ENCODE peak calls at places on chromosomes 7 and 10, in seven cellular contexts. O is GM12865, V is hepatocyte, I is pancreas, K is lower leg skin, D is OCI-LY7, H is BJ. Y is an unnamed sample.

GRCh38 chr7:2120251-2120660 is 112.5 kb downstream of the MAD1L1 start:
- DNase-seq in O (no peak), V (no peak), I (no peak), K (no peak), D (no peak), H (no peak), Y (peak; percentile 37)

GRCh38 chr7:29657288-29657687 is 93.7 kb downstream of the PRR15 start:
- DNase-seq in O (no peak), V (no peak), I (no peak), K (no peak), D (no peak), H (no peak), Y (no peak)

GRCh38 chr7:116188-116981 is 76.0 kb upstream of the FAM20C start:
- DNase-seq in O (no peak), V (no peak), I (no peak), K (no peak), D (no peak), H (no peak), Y (no peak)

GRCh38 chr10:30816144-30816811 is 186.7 kb upstream of the LYZL2 start:
- DNase-seq in O (no peak), V (no peak), I (no peak), K (no peak), D (no peak), H (no peak), Y (no peak)

GRCh38 chr7:10181996-10182395 is 791.7 kb upstream of the PHF14 start:
- DNase-seq in O (peak; percentile 40), V (no peak), I (no peak), K (no peak), D (no peak), H (no peak), Y (no peak)

GRCh38 chr10:118448744-118449143 is 106.6 kb upstream of the FAM204A start:
- DNase-seq in O (no peak), V (no peak), I (no peak), K (no peak), D (no peak), H (no peak), Y (no peak)

GRCh38 chr10:99993994-99994689 is 15.6 kb downstream of the DNMBP start:
- DNase-seq in O (peak; percentile 81), V (peak; percentile 67), I (no peak), K (peak; percentile 75), D (peak; percentile 66), H (no peak), Y (no peak)

GRCh38 chr7:85025312-85025756 is 161.5 kb downstream of the SEMA3D start:
- DNase-seq in O (peak; percentile 49), V (no peak), I (peak; percentile 71), K (no peak), D (no peak), H (no peak), Y (no peak)

GRCh38 chr10:32271617-32272016 is 75.3 kb downstream of the EPC1 start:
- DNase-seq in O (no peak), V (no peak), I (no peak), K (no peak), D (no peak), H (no peak), Y (no peak)

GRCh38 chr7:7536396-7537019 is 835 bp upstream of the COL28A1 start:
- DNase-seq in O (no peak), V (no peak), I (no peak), K (no peak), D (no peak), H (no peak), Y (no peak)

GRCh38 chr7:142853739-142854504 is 954 bp upstream of the EPHB6 start:
- DNase-seq in O (peak; percentile 73), V (peak; percentile 82), I (peak; percentile 78), K (peak; percentile 60), D (peak; percentile 80), H (no peak), Y (peak; percentile 55)

GRCh38 chr7:17986826-17987225 is 40.8 kb downstream of the PRPS1L1 start:
- DNase-seq in O (no peak), V (peak; percentile 50), I (no peak), K (no peak), D (no peak), H (peak; percentile 76), Y (no peak)

GRCh38 chr10:50367732-50368131 is 116.4 kb upstream of the ASAH2 start:
- DNase-seq in O (peak; percentile 25), V (peak; percentile 36), I (no peak), K (no peak), D (peak; percentile 56), H (no peak), Y (no peak)

GRCh38 chr7:158957921-158958471 is 101.6 kb downstream of the DYNC2I1 start:
- DNase-seq in O (peak; percentile 24), V (no peak), I (no peak), K (peak; percentile 68), D (no peak), H (no peak), Y (peak; percentile 32)

GRCh38 chr7:73363225-73364005 is 35.5 kb downstream of the FKBP6 start:
- DNase-seq in O (no peak), V (no peak), I (no peak), K (no peak), D (no peak), H (no peak), Y (no peak)

DNA sequence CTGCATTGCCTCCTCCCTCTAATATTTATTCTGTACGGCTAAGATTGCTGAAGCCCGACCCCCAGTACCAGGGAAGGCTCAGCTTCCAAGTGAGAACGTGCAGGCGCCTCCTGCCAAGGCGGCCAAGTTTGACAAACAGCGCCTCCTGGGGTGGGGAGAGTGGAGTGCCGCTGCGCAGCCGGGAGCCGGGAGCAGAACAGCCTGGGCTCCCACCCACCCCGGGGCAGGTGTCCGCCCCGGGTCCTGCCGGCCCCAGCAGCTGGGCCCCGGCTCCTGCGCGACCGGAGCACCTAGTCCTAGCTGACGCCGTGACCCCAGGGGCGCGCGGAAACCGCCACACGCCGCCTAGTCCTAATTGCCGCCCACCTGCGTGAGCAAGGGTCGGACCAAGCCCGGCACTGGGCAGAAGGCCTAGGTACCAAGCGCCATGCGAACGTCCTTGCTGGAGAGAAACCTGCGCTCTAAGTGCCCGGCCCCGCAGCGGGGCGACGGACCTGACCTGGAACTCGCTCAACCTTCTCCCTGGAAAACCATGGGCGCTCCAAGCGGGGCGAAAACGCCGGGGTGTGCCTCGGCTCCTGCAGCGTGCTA is 5.0 kb upstream of the EBF3 start:
- DNase-seq in O (peak; percentile 7), V (peak; percentile 81), I (peak; percentile 73), K (no peak), D (no peak), H (no peak), Y (no peak)
- TF ChIP-seq CTCF in O (peak; percentile 27), V (peak; percentile 70), I (peak; percentile 14), K (no peak), D (no peak), H (peak; percentile 58), Y (no peak)

DNA sequence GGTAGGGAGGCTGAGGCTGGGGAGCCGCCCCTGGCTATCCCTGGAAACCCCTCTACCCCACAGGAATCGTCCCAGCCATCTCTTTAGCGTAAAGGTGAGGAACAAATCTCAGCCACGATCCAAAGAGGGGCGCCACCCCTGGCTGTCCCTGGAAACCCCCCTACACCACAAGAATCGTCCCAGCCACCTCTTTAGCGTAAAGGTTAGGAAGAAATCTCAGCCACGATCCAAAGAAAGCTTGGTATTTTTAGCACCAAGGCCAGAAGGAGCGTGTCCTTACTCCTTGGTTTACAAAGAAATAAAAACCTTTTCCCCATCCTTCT is 757 bp upstream of the TSPAN14 start:
- DNase-seq in O (no peak), V (no peak), I (no peak), K (no peak), D (no peak), H (no peak), Y (no peak)
- TF ChIP-seq CTCF in O (no peak), V (no peak), I (no peak), K (no peak), D (peak; percentile 68), H (no peak), Y (no peak)

DNA sequence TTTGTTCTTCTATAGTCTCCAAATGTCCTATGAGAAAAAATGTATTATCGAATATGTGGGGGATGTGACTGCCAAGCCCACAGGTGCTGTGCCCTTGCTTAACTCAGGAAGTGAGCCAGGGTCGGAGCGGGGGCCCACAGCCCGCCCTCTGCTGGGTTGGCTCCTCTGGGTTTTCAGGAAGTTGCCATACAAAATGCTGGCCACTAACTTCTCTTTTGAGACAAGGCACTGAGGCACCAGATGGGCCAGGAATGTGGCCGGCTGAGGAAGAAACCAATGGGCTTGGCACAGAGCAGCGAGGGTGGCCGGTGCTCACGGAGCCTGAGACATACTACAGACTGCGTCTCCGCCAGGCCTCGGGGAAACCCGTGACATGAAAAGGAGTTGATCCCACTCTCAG is 58.9 kb downstream of the FAM53B start:
- DNase-seq in O (no peak), V (no peak), I (no peak), K (no peak), D (peak; percentile 39), H (no peak), Y (no peak)
- TF ChIP-seq CTCF in O (no peak), V (no peak), I (no peak), K (no peak), D (peak; percentile 32), H (no peak), Y (no peak)

DNA sequence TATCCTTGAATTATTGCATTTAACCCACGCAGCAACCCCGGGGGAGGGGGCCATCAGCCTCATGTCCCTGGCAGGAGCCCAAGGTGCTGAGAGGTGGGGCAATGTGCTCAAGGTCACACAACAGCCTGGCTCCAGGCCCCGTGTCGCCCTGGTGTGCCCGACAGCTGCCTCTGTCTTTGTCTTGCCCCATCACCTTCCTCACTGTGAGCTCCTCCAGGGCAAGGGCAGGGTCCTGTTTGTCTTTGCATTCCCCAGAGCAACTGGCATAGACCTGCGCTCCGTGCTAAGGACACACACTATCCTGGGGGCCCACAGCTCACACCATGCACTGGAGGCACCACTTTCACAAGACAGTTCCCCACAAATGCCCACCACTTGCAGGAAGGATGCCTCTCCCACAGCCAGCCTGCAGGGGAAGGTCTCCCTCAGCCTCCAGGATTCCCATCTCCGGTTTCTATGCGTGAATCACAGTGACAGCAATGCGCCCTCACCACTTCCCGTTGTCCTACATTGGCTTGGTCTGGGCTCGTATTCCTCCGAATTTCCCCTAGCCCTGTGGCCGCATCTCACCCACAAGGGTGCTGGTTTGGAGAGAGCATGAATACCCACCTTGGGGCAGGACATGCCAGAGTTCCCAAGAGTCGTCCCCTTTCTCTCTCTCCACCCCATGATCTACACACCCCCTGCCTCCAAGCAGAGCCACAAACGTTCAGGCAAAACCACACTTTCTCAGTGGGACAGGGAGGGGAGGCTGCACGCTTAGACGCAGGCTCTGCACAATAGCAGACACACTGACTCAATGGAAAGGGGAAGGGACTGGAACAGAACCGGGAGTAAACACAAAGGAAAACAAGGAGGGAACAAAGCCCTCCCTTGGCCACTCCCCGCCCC is 10.3 kb downstream of the ITPRIP start:
- DNase-seq in O (no peak), V (peak; percentile 44), I (no peak), K (no peak), D (no peak), H (peak; percentile 49), Y (no peak)
- TF ChIP-seq CTCF in O (no peak), V (no peak), I (no peak), K (no peak), D (no peak), H (peak; percentile 50), Y (no peak)

DNA sequence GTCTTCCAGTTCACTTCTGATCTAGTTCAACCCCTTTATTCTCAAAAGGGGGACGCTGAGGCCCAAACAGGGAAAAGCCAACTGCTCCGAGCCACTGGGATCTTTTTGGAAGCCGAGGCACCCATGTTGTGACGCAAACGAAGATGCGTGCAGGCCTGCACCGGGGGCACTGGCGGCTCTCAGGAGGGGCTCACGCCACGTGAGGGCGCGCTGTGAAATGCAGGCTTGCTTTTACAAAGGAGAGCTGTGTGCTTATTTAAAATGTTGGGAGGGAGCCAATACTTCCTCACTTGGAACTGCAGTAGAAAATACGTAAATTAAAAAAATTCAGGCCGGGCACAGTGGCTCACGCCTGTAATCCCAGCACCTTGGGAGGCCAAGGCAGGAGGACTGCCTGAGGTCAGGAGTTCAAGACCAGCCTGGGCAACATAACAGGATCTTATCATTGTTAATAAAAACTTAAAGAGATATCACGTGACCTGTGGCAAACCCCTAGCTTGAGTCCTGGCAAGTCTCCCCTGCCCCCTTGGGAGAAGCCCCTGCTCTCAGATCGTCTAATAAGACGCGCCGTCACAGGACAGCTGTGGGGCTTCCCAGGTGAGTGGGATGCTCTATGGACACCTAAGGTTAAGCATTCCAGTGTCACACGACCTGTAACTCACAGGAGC is 16.3 kb downstream of the BRI3 start:
- DNase-seq in O (no peak), V (no peak), I (no peak), K (no peak), D (no peak), H (no peak), Y (no peak)
- TF ChIP-seq CTCF in O (no peak), V (no peak), I (no peak), K (no peak), D (no peak), H (no peak), Y (no peak)